ENCODE peak calls at places on chromosomes 5 and 9, in seven cellular contexts. S is body of pancreas, M is nephron progenitor cell, F is AG09309, C is ovary, O is PC-3, V is BJ. R is an unnamed sample.

GRCh38 chr9:28810375-28811075 is 1237.2 kb upstream of the C9orf72 start:
- DNase-seq in S (no peak), M (no peak), F (no peak), C (no peak), O (peak), V (no peak), R (no peak)

GRCh38 chr5:93620487-93621339 is 37.7 kb downstream of the NR2F1 start:
- DNase-seq in S (peak), M (peak), F (no peak), C (peak), O (peak), V (no peak), R (peak)

GRCh38 chr9:86099695-86100364 is 472 bp upstream of the GOLM1 start:
- DNase-seq in S (peak), M (peak), F (no peak), C (peak), O (peak), V (no peak), R (peak)

GRCh38 chr9:98176391-98177259 is 15.8 kb downstream of the CORO2A start:
- DNase-seq in S (no peak), M (no peak), F (no peak), C (no peak), O (no peak), V (no peak), R (no peak)

GRCh38 chr5:40165789-40166728 is 513.7 kb upstream of the PTGER4 start:
- DNase-seq in S (no peak), M (peak), F (no peak), C (no peak), O (peak), V (no peak), R (no peak)

GRCh38 chr5:6734781-6735180 is 21.5 kb downstream of the TENT4A start:
- DNase-seq in S (no peak), M (no peak), F (no peak), C (no peak), O (no peak), V (no peak), R (no peak)

GRCh38 chr5:9381464-9381863 is 164.4 kb downstream of the SEMA5A start:
- DNase-seq in S (no peak), M (no peak), F (no peak), C (no peak), O (no peak), V (no peak), R (peak)

GRCh38 chr5:100464418-100464817 is 70.8 kb upstream of the FAM174A start:
- DNase-seq in S (no peak), M (no peak), F (peak), C (no peak), O (peak), V (no peak), R (no peak)

GRCh38 chr5:143177263-143177994 is 226.1 kb downstream of the NR3C1 start:
- DNase-seq in S (no peak), M (no peak), F (peak), C (no peak), O (peak), V (no peak), R (no peak)

DNA sequence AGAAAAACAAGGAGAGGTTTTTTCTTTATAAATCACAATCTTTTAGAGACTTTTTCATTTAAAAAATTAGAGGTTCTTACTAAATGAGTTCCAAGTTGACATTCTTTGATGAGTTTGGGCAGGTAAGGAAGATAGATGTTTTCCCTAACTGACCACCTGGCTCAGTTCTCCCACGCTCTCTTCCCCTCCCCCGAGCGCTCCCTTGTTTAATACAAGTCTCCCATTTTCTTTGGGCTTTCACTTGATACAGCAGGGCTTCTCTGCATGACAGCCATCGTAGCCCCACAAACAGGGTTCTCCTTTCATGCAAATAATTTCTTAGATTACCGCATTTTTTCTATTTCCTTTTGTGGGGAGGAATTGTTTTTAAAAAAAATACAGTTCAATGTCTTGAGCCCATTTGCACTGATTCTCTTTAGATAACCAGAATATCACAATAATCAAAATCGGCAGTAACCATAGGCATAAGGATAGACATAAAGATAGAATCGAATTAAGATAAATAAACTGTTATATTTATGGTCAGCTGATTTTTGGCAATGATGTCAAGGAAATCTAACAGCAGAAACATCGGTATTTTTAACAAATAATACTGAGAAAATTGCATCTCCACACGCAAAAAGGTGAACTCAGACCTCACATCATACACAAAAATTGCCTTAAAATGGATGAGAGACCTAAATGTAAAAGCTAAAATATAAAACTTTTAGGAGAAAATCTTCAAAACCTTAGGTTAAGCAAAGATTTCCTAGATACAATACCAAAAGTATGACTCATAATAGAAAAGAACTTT is 325.4 kb downstream of the PIK3R1 start:
- DNase-seq in S (no peak), M (no peak), F (no peak), C (no peak), O (no peak), V (no peak), R (no peak)
- TF ChIP-seq CTCF in S (no peak), M (no peak), F (no peak), C (no peak), O (no peak), V (no peak), R (no peak)

GRCh38 chr9:123423036-123423640 is 67.1 kb downstream of the CRB2 start:
- DNase-seq in S (no peak), M (no peak), F (no peak), C (no peak), O (no peak), V (no peak), R (no peak)
- TF ChIP-seq CTCF in S (no peak), M (no peak), F (no peak), C (no peak), O (no peak), V (no peak), R (no peak)

GRCh38 chr5:53871050-53871449 is 310.6 kb downstream of the NDUFS4 start:
- DNase-seq in S (no peak), M (no peak), F (no peak), C (no peak), O (peak), V (no peak), R (no peak)
- TF ChIP-seq CTCF in S (no peak), M (no peak), F (peak), C (no peak), O (peak), V (no peak), R (no peak)

GRCh38 chr5:157651623-157652376 is 438 bp downstream of the SOX30 start:
- DNase-seq in S (peak), M (no peak), F (no peak), C (peak), O (no peak), V (no peak), R (peak)
- TF ChIP-seq CTCF in S (peak), M (no peak), F (peak), C (no peak), O (no peak), V (peak), R (peak)

GRCh38 chr5:10521466-10522223 is 42.2 kb upstream of the ANKRD33B start:
- DNase-seq in S (no peak), M (no peak), F (no peak), C (no peak), O (peak), V (no peak), R (no peak)
- TF ChIP-seq CTCF in S (no peak), M (peak), F (peak), C (no peak), O (peak), V (peak), R (peak)

GRCh38 chr5:68730220-68731010 is 363.4 kb upstream of the SLC30A5 start:
- DNase-seq in S (peak), M (no peak), F (peak), C (peak), O (no peak), V (peak), R (no peak)
- TF ChIP-seq CTCF in S (no peak), M (no peak), F (no peak), C (no peak), O (no peak), V (no peak), R (no peak)

R was measured in GM20000.